ENCODE peak calls at places on chromosomes 5 and 9, in ten cellular contexts. U, H, R, F, Y, P, X, Q, W and V are unnamed samples.

GRCh38 chr5:58925627-58926545 is 343.0 kb downstream of the RAB3C start:
- DNase-seq in U (no peak), H (no peak), R (no peak), F (no peak), Y (no peak), P (no peak), X (no peak), Q (no peak), W (no peak), V (no peak)

GRCh38 chr9:111621895-111622480 is 9.1 kb upstream of the DNAJC25 start:
- DNase-seq in U (no peak), H (no peak), R (peak), F (no peak), Y (no peak), P (no peak), X (peak), Q (no peak), W (peak), V (no peak)

GRCh38 chr5:14109041-14109747 is 33.9 kb upstream of the TRIO start:
- DNase-seq in U (no peak), H (no peak), R (peak), F (no peak), Y (no peak), P (no peak), X (peak), Q (no peak), W (peak), V (peak)

GRCh38 chr5:89816038-89816437 is 593.5 kb downstream of the CETN3 start:
- DNase-seq in U (no peak), H (no peak), R (no peak), F (no peak), Y (no peak), P (no peak), X (peak), Q (no peak), W (no peak), V (no peak)

GRCh38 chr5:27241564-27242257 is 203.3 kb upstream of the CDH9 start:
- DNase-seq in U (no peak), H (no peak), R (no peak), F (no peak), Y (peak), P (no peak), X (peak), Q (no peak), W (peak), V (no peak)

GRCh38 chr9:114163517-114163924 is 8.2 kb downstream of the COL27A1 start:
- DNase-seq in U (no peak), H (no peak), R (no peak), F (peak), Y (no peak), P (no peak), X (peak), Q (no peak), W (no peak), V (no peak)

GRCh38 chr5:2909035-2909434 is 157.6 kb upstream of the IRX2 start:
- DNase-seq in U (no peak), H (no peak), R (no peak), F (no peak), Y (no peak), P (no peak), X (no peak), Q (peak), W (no peak), V (no peak)

GRCh38 chr5:172853355-172853975 is 19.4 kb downstream of the ERGIC1 start:
- DNase-seq in U (no peak), H (no peak), R (peak), F (no peak), Y (no peak), P (no peak), X (peak), Q (no peak), W (no peak), V (no peak)

GRCh38 chr5:170758481-170758880 is 25.0 kb upstream of the GABRP start:
- DNase-seq in U (no peak), H (no peak), R (no peak), F (no peak), Y (no peak), P (no peak), X (no peak), Q (no peak), W (no peak), V (no peak)

GRCh38 chr5:149135536-149136201 is 5.6 kb upstream of the ABLIM3 start:
- DNase-seq in U (no peak), H (no peak), R (no peak), F (no peak), Y (peak), P (no peak), X (peak), Q (no peak), W (peak), V (no peak)

GRCh38 chr5:20286512-20286911 is 298.5 kb upstream of the CDH18 start:
- DNase-seq in U (no peak), H (no peak), R (no peak), F (no peak), Y (no peak), P (no peak), X (peak), Q (no peak), W (peak), V (no peak)

GRCh38 chr9:32378993-32379729 is 5.3 kb upstream of the ACO1 start:
- DNase-seq in U (no peak), H (no peak), R (peak), F (peak), Y (no peak), P (peak), X (peak), Q (no peak), W (peak), V (peak)

DNA sequence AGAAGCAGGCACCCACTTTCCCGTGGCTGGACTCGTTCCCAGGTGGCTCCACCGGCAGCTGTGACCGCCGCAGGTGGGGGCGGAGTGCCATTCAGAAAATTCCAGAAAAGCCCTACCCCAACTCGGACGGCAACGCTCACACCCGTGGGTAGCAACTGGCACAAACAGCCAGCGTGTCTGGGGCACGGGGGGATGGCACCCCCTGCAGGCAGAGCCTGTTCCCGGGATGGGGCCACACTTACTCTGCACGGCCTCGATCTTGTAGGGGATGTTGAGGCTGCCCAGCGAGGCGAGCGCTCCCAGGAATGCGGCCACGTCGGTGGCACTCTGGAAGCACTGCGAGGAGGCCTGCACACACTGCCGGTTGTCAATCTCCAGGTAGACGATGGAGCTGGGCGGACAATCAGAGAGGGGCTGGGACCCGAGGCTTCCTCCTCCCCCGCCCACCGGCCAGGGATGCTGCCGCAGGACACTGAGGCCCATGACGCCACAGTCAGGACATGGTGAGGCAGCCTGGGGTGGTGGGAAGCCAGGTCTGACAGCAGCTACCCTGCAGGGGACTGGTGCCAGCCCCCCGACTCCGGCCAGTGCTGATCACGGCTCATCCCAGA is 20.2 kb upstream of the SEC16A start:
- DNase-seq in U (no peak), H (no peak), R (no peak), F (no peak), Y (no peak), P (no peak), X (no peak), Q (no peak), W (no peak), V (no peak)
- TF ChIP-seq CTCF in U (no peak), H (no peak), R (no peak), F (no peak), Y (no peak), P (no peak), X (no peak), Q (no peak), W (no peak), V (no peak)

DNA sequence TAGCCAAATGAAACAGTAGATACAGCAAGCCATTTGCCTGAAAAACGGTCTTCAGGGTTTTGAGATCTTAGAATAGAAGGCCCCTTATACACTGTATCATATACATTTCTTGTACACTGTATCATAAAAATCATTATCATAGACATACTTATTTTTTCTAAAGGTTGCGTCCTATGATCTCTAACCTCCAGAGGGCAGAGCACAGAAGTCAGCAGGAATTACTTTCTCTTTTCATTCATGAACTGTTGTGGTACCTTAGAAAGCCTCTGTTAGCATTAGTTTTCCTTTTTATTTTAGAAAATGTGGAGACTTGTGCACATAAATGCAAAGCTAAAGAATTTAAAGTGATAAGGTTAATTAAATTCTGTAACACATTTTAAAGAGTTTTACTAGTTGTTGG is 115.4 kb downstream of the OXCT1 start:
- DNase-seq in U (no peak), H (no peak), R (no peak), F (no peak), Y (no peak), P (no peak), X (peak), Q (no peak), W (peak), V (no peak)
- TF ChIP-seq CTCF in U (no peak), H (peak), R (no peak), F (no peak), Y (no peak), P (no peak), X (peak), Q (peak), W (peak), V (peak)

GRCh38 chr5:60036539-60036938 is 143.0 kb upstream of the PDE4D start:
- DNase-seq in U (no peak), H (no peak), R (no peak), F (no peak), Y (no peak), P (no peak), X (no peak), Q (no peak), W (no peak), V (peak)
- TF ChIP-seq CTCF in U (no peak), H (no peak), R (no peak), F (no peak), Y (no peak), P (no peak), X (no peak), Q (no peak), W (no peak), V (no peak)

DNA sequence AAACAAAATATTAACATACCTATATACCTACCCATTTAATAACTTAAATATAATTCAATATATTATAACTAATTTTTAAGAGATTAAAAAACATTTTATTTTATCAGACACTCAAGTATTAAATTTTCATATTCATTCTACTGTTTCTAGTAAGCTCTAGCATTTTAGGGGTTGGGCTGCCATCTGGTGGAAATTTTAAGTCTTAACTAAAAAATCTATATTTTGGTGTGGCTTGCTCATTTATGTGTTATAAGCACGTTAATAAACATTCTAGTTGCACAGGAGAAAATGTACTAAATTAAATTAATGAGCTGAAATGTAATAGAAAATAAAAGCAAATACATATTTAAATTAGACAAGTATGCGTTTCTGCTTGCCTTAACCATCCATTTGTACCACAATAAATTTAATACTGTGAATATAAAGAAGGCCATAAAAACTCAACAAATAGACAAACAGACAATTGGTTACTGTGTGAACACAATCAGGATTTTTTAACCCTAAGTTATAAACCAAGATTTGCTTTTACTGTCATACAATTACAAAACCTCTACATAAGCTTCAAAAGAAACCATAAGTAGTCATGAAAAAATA is 1728.3 kb upstream of the CDH9 start:
- DNase-seq in U (no peak), H (no peak), R (no peak), F (peak), Y (no peak), P (no peak), X (peak), Q (no peak), W (peak), V (peak)
- TF ChIP-seq CTCF in U (no peak), H (no peak), R (no peak), F (peak), Y (no peak), P (no peak), X (peak), Q (peak), W (peak), V (peak)

DNA sequence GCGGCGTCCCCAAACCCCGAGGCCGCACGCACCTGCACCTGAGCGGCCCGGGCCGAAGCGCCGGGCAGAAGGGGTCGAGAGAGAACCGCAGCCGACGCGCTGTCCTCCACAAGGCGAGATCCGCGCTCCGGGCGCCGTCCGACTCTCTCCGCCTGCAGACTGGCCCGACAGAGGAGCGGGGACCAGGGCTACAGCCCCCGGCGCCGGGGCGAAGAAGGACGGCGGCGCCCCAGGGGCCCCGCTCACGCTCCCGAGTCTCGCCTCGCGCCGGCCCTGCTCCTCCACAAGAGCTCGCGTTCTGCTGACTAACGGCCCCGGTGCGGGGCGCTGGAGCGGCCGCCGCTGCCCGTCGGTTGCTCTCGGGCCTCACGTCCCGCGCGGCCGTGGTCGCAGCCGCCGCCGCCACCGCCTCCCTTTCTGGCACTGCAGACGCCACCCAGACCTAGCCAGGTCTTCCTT is 362 bp downstream of the ABHD17B start:
- DNase-seq in U (no peak), H (no peak), R (no peak), F (no peak), Y (no peak), P (no peak), X (no peak), Q (no peak), W (no peak), V (no peak)
- TF ChIP-seq CTCF in U (no peak), H (no peak), R (no peak), F (no peak), Y (no peak), P (no peak), X (no peak), Q (no peak), W (no peak), V (no peak)

DNA sequence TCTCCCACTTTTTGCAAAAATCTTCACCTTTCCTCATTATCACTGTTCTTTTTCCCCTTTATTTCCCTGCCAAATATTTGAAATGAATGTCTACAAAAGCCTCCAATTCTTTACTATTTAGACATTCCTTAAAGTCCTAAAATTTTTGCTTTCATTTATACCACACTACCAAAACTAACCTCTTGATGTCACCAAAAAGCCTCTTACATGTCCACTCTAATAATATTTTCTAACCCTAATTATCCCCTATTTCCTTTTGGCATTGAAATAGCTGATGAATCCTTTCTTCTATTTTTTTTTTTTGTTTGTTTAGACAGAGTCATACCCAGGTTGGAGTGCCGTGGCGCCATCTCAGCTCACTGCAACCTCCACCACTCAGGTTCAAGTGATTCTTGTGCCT is 32.3 kb upstream of the NRG2 start:
- DNase-seq in U (no peak), H (no peak), R (no peak), F (no peak), Y (no peak), P (no peak), X (peak), Q (no peak), W (peak), V (peak)
- TF ChIP-seq CTCF in U (peak), H (no peak), R (no peak), F (no peak), Y (no peak), P (no peak), X (peak), Q (peak), W (peak), V (peak)

DNA sequence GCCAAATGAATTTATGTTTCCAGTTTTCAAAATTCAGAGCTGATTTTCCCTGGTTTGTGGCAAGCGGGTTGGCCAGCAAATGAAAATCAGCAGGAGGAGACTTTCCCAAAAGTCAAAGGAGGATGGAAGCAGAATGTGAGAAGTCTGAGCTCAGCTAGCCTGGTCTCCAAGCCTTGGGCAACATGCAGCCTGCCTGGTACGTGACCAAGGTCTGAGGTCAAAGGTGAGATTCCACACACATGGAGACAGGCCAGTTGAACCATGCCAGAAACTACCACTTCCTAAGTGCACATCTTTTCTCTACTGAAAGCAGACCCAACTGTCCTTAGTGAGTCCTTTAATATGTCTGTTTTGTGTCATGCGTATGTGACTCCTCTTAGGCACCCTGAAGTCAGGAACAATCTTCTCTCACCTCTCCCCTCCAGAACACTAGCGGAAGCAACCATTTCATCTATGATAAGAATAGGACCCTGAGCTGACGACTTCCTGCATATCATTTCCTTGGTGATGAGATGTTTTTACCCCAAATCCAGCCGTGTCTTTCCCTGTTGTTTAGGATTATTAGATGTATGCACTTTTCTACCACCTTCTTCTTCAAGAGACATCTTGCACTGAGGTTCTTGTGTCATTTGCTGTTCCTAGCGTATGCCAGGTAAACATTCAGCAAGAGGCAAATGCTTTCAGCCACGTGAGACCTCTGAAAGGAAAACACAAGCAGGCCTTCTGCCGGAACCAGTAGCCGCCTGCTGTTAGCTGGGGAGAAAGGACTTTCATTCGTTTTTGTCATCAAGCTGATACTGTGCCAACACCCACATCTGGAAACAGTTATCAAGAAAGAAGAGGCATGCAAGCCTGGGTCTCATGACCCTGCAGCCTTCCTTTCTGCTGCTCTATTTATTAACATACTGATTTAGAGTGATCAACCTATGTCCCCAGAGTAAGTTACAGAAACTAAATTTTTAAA is 9.7 kb upstream of the TGFBI start:
- DNase-seq in U (no peak), H (no peak), R (peak), F (no peak), Y (peak), P (no peak), X (peak), Q (peak), W (no peak), V (no peak)
- TF ChIP-seq CTCF in U (no peak), H (peak), R (no peak), F (no peak), Y (peak), P (no peak), X (peak), Q (peak), W (no peak), V (no peak)

GRCh38 chr9:2727966-2728613 is 10.8 kb downstream of the KCNV2 start:
- DNase-seq in U (no peak), H (no peak), R (no peak), F (peak), Y (no peak), P (peak), X (peak), Q (no peak), W (peak), V (peak)
- TF ChIP-seq CTCF in U (peak), H (peak), R (peak), F (peak), Y (peak), P (peak), X (peak), Q (peak), W (peak), V (peak)

GRCh38 chr5:109410389-109411174 is 808 bp upstream of the PJA2 start:
- DNase-seq in U (peak), H (peak), R (peak), F (peak), Y (no peak), P (peak), X (peak), Q (no peak), W (peak), V (no peak)
- TF ChIP-seq CTCF in U (no peak), H (no peak), R (no peak), F (no peak), Y (no peak), P (no peak), X (no peak), Q (no peak), W (no peak), V (no peak)

GRCh38 chr9:126914458-126915280 is at the start of gene RALGPS1:
- DNase-seq in U (peak), H (peak), R (peak), F (peak), Y (peak), P (peak), X (peak), Q (peak), W (peak), V (peak)

GRCh38 chr9:126919193-126919592 is 4.6 kb downstream of the RALGPS1 start:
- DNase-seq in U (no peak), H (no peak), R (no peak), F (no peak), Y (no peak), P (no peak), X (no peak), Q (no peak), W (no peak), V (no peak)

GRCh38 chr9:126915281-126915816 is 767 bp downstream of the RALGPS1 start:
- DNase-seq in U (no peak), H (peak), R (peak), F (no peak), Y (no peak), P (peak), X (no peak), Q (no peak), W (peak), V (no peak)

GRCh38 chr9:126915846-126916543 is 1.4 kb downstream of the RALGPS1 start:
- DNase-seq in U (no peak), H (peak), R (peak), F (no peak), Y (no peak), P (no peak), X (no peak), Q (no peak), W (no peak), V (no peak)

DNA sequence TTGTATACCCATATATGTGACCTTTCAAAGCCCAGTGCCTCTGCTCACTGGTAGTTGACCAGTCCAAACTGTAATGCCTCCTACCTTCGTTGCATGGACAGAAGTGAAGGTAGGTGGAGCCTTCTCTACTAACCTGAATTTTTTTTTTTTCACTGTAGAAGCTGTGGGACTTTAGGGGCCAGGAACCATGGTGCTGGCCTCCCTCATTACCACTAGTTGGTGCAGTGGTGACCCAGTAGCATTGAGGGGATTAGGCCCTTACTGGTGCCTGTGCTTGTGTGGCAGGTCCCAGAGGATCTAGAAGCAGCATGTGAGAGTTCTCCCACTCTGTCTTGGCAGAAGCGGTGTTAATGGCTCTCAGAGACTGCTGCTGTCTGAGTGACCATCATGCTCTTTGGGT is 2.3 kb downstream of the RALGPS1 start:
- DNase-seq in U (no peak), H (no peak), R (no peak), F (no peak), Y (no peak), P (no peak), X (no peak), Q (no peak), W (no peak), V (no peak)
- TF ChIP-seq CTCF in U (no peak), H (peak), R (no peak), F (no peak), Y (no peak), P (no peak), X (peak), Q (no peak), W (no peak), V (no peak)